ENCODE peak calls at places on chromosomes 13 and 19, in nine cellular contexts. One of them, this sample, is unnamed.
A peak's percentile ranks its signal among the peaks of the same experiment; 100 is the strongest.

GRCh38 chr13:27634791-27635190 is 13.1 kb downstream of the POLR1D start:
- DNase-seq in posterior cingulate gyrus: no peak
- DNase-seq in neural progenitor cell: no peak
- DNase-seq in stimulated activated CD4-positive, alpha-beta T cell treated with anti-CD3 and anti-CD28 coated beads, TNF-alpha, amount 100 ng/mL, for 24 hours: no peak
- DNase-seq in NCI-H1417 treated with DMSO at 0.1 percent for 48 hours: no peak
- DNase-seq in astrocyte of the cerebellum: no peak
- DNase-seq in keratinocyte: no peak
- DNase-seq in EL: no peak
- DNase-seq in activated T-cell treated with anti-CD3 and anti-CD28 coated beads for 24 hours: no peak
- DNase-seq in this sample: no peak

GRCh38 chr13:24672141-24673132 is 7.8 kb upstream of the ATP12A start:
- DNase-seq in posterior cingulate gyrus: no peak
- DNase-seq in neural progenitor cell: no peak
- DNase-seq in stimulated activated CD4-positive, alpha-beta T cell treated with anti-CD3 and anti-CD28 coated beads, TNF-alpha, amount 100 ng/mL, for 24 hours: no peak
- DNase-seq in NCI-H1417 treated with DMSO at 0.1 percent for 48 hours: no peak
- DNase-seq in astrocyte of the cerebellum: no peak
- DNase-seq in keratinocyte: no peak
- DNase-seq in EL: no peak
- DNase-seq in activated T-cell treated with anti-CD3 and anti-CD28 coated beads for 24 hours: no peak
- DNase-seq in this sample: peak; percentile 82

GRCh38 chr19:56163097-56163496 is 12.7 kb upstream of the GALP start:
- DNase-seq in posterior cingulate gyrus: no peak
- DNase-seq in neural progenitor cell: no peak
- DNase-seq in stimulated activated CD4-positive, alpha-beta T cell treated with anti-CD3 and anti-CD28 coated beads, TNF-alpha, amount 100 ng/mL, for 24 hours: no peak
- DNase-seq in NCI-H1417 treated with DMSO at 0.1 percent for 48 hours: no peak
- DNase-seq in astrocyte of the cerebellum: no peak
- DNase-seq in keratinocyte: no peak
- DNase-seq in EL: no peak
- DNase-seq in activated T-cell treated with anti-CD3 and anti-CD28 coated beads for 24 hours: no peak
- DNase-seq in this sample: no peak

GRCh38 chr19:480016-480855 is 16.1 kb upstream of the MADCAM1 start:
- DNase-seq in posterior cingulate gyrus: peak; percentile 76
- DNase-seq in neural progenitor cell: peak; percentile 84
- DNase-seq in stimulated activated CD4-positive, alpha-beta T cell treated with anti-CD3 and anti-CD28 coated beads, TNF-alpha, amount 100 ng/mL, for 24 hours: peak; percentile 11
- DNase-seq in NCI-H1417 treated with DMSO at 0.1 percent for 48 hours: no peak
- DNase-seq in astrocyte of the cerebellum: no peak
- DNase-seq in keratinocyte: no peak
- DNase-seq in EL: no peak
- DNase-seq in activated T-cell treated with anti-CD3 and anti-CD28 coated beads for 24 hours: no peak
- DNase-seq in this sample: peak; percentile 85

GRCh38 chr13:39600766-39601165 is 2.2 kb downstream of the LHFPL6 start:
- DNase-seq in posterior cingulate gyrus: peak; percentile 37
- DNase-seq in neural progenitor cell: peak; percentile 62
- DNase-seq in stimulated activated CD4-positive, alpha-beta T cell treated with anti-CD3 and anti-CD28 coated beads, TNF-alpha, amount 100 ng/mL, for 24 hours: no peak
- DNase-seq in NCI-H1417 treated with DMSO at 0.1 percent for 48 hours: no peak
- DNase-seq in astrocyte of the cerebellum: no peak
- DNase-seq in keratinocyte: no peak
- DNase-seq in EL: peak; percentile 42
- DNase-seq in activated T-cell treated with anti-CD3 and anti-CD28 coated beads for 24 hours: no peak
- DNase-seq in this sample: peak; percentile 13

GRCh38 chr19:46372901-46373572 is 26.1 kb downstream of the PPP5C start:
- DNase-seq in posterior cingulate gyrus: no peak
- DNase-seq in neural progenitor cell: peak; percentile 59
- DNase-seq in stimulated activated CD4-positive, alpha-beta T cell treated with anti-CD3 and anti-CD28 coated beads, TNF-alpha, amount 100 ng/mL, for 24 hours: no peak
- DNase-seq in NCI-H1417 treated with DMSO at 0.1 percent for 48 hours: no peak
- DNase-seq in astrocyte of the cerebellum: no peak
- DNase-seq in keratinocyte: peak; percentile 46
- DNase-seq in EL: no peak
- DNase-seq in activated T-cell treated with anti-CD3 and anti-CD28 coated beads for 24 hours: no peak
- DNase-seq in this sample: peak; percentile 33

GRCh38 chr13:59680429-59681024 is 483.2 kb downstream of the DIAPH3 start:
- DNase-seq in posterior cingulate gyrus: no peak
- DNase-seq in neural progenitor cell: peak; percentile 35
- DNase-seq in stimulated activated CD4-positive, alpha-beta T cell treated with anti-CD3 and anti-CD28 coated beads, TNF-alpha, amount 100 ng/mL, for 24 hours: no peak
- DNase-seq in NCI-H1417 treated with DMSO at 0.1 percent for 48 hours: peak; percentile 14
- DNase-seq in astrocyte of the cerebellum: peak; percentile 13
- DNase-seq in keratinocyte: no peak
- DNase-seq in EL: peak; percentile 33
- DNase-seq in activated T-cell treated with anti-CD3 and anti-CD28 coated beads for 24 hours: no peak
- DNase-seq in this sample: no peak

GRCh38 chr19:13799669-13800068 is 4.4 kb downstream of the ZSWIM4 start:
- DNase-seq in posterior cingulate gyrus: no peak
- DNase-seq in neural progenitor cell: no peak
- DNase-seq in stimulated activated CD4-positive, alpha-beta T cell treated with anti-CD3 and anti-CD28 coated beads, TNF-alpha, amount 100 ng/mL, for 24 hours: no peak
- DNase-seq in NCI-H1417 treated with DMSO at 0.1 percent for 48 hours: no peak
- DNase-seq in astrocyte of the cerebellum: no peak
- DNase-seq in keratinocyte: no peak
- DNase-seq in EL: no peak
- DNase-seq in activated T-cell treated with anti-CD3 and anti-CD28 coated beads for 24 hours: no peak
- DNase-seq in this sample: no peak

GRCh38 chr13:24217601-24218281 is 57.2 kb downstream of the SPATA13 start:
- DNase-seq in posterior cingulate gyrus: no peak
- DNase-seq in neural progenitor cell: no peak
- DNase-seq in stimulated activated CD4-positive, alpha-beta T cell treated with anti-CD3 and anti-CD28 coated beads, TNF-alpha, amount 100 ng/mL, for 24 hours: no peak
- DNase-seq in NCI-H1417 treated with DMSO at 0.1 percent for 48 hours: no peak
- DNase-seq in astrocyte of the cerebellum: no peak
- DNase-seq in keratinocyte: no peak
- DNase-seq in EL: no peak
- DNase-seq in activated T-cell treated with anti-CD3 and anti-CD28 coated beads for 24 hours: no peak
- DNase-seq in this sample: no peak

GRCh38 chr13:108533842-108534241 is 95.6 kb upstream of the MYO16 start:
- DNase-seq in posterior cingulate gyrus: no peak
- DNase-seq in neural progenitor cell: no peak
- DNase-seq in stimulated activated CD4-positive, alpha-beta T cell treated with anti-CD3 and anti-CD28 coated beads, TNF-alpha, amount 100 ng/mL, for 24 hours: no peak
- DNase-seq in NCI-H1417 treated with DMSO at 0.1 percent for 48 hours: no peak
- DNase-seq in astrocyte of the cerebellum: no peak
- DNase-seq in keratinocyte: no peak
- DNase-seq in EL: no peak
- DNase-seq in activated T-cell treated with anti-CD3 and anti-CD28 coated beads for 24 hours: no peak
- DNase-seq in this sample: no peak

GRCh38 chr13:113299951-113300350 is 2.9 kb downstream of the LAMP1 start:
- DNase-seq in posterior cingulate gyrus: no peak
- DNase-seq in neural progenitor cell: no peak
- DNase-seq in stimulated activated CD4-positive, alpha-beta T cell treated with anti-CD3 and anti-CD28 coated beads, TNF-alpha, amount 100 ng/mL, for 24 hours: no peak
- DNase-seq in NCI-H1417 treated with DMSO at 0.1 percent for 48 hours: no peak
- DNase-seq in astrocyte of the cerebellum: no peak
- DNase-seq in keratinocyte: no peak
- DNase-seq in EL: no peak
- DNase-seq in activated T-cell treated with anti-CD3 and anti-CD28 coated beads for 24 hours: no peak
- DNase-seq in this sample: no peak

GRCh38 chr13:34808649-34809048 is 133.4 kb upstream of the NBEA start:
- DNase-seq in posterior cingulate gyrus: no peak
- DNase-seq in neural progenitor cell: no peak
- DNase-seq in stimulated activated CD4-positive, alpha-beta T cell treated with anti-CD3 and anti-CD28 coated beads, TNF-alpha, amount 100 ng/mL, for 24 hours: no peak
- DNase-seq in NCI-H1417 treated with DMSO at 0.1 percent for 48 hours: no peak
- DNase-seq in astrocyte of the cerebellum: no peak
- DNase-seq in keratinocyte: no peak
- DNase-seq in EL: no peak
- DNase-seq in activated T-cell treated with anti-CD3 and anti-CD28 coated beads for 24 hours: no peak
- DNase-seq in this sample: no peak

GRCh38 chr13:24671367-24672117 is 8.7 kb upstream of the ATP12A start:
- DNase-seq in posterior cingulate gyrus: no peak
- DNase-seq in neural progenitor cell: peak; percentile 69
- DNase-seq in stimulated activated CD4-positive, alpha-beta T cell treated with anti-CD3 and anti-CD28 coated beads, TNF-alpha, amount 100 ng/mL, for 24 hours: no peak
- DNase-seq in NCI-H1417 treated with DMSO at 0.1 percent for 48 hours: no peak
- DNase-seq in astrocyte of the cerebellum: peak; percentile 51
- DNase-seq in keratinocyte: peak; percentile 85
- DNase-seq in EL: peak; percentile 81
- DNase-seq in activated T-cell treated with anti-CD3 and anti-CD28 coated beads for 24 hours: no peak
- DNase-seq in this sample: peak; percentile 82

GRCh38 chr13:75798353-75799245 is 162.5 kb downstream of the LMO7 start:
- DNase-seq in posterior cingulate gyrus: no peak
- DNase-seq in neural progenitor cell: no peak
- DNase-seq in stimulated activated CD4-positive, alpha-beta T cell treated with anti-CD3 and anti-CD28 coated beads, TNF-alpha, amount 100 ng/mL, for 24 hours: no peak
- DNase-seq in NCI-H1417 treated with DMSO at 0.1 percent for 48 hours: no peak
- DNase-seq in astrocyte of the cerebellum: no peak
- DNase-seq in keratinocyte: no peak
- DNase-seq in EL: peak; percentile 61
- DNase-seq in activated T-cell treated with anti-CD3 and anti-CD28 coated beads for 24 hours: no peak
- DNase-seq in this sample: no peak

GRCh38 chr13:38577048-38577447 is 109.8 kb upstream of the FREM2 start:
- DNase-seq in posterior cingulate gyrus: no peak
- DNase-seq in neural progenitor cell: peak; percentile 32
- DNase-seq in stimulated activated CD4-positive, alpha-beta T cell treated with anti-CD3 and anti-CD28 coated beads, TNF-alpha, amount 100 ng/mL, for 24 hours: no peak
- DNase-seq in NCI-H1417 treated with DMSO at 0.1 percent for 48 hours: no peak
- DNase-seq in astrocyte of the cerebellum: no peak
- DNase-seq in keratinocyte: no peak
- DNase-seq in EL: peak; percentile 3
- DNase-seq in activated T-cell treated with anti-CD3 and anti-CD28 coated beads for 24 hours: no peak
- DNase-seq in this sample: no peak

GRCh38 chr13:107351305-107351704 is 783.4 kb upstream of the ARGLU1 start:
- DNase-seq in posterior cingulate gyrus: no peak
- DNase-seq in neural progenitor cell: peak; percentile 34
- DNase-seq in stimulated activated CD4-positive, alpha-beta T cell treated with anti-CD3 and anti-CD28 coated beads, TNF-alpha, amount 100 ng/mL, for 24 hours: no peak
- DNase-seq in NCI-H1417 treated with DMSO at 0.1 percent for 48 hours: no peak
- DNase-seq in astrocyte of the cerebellum: no peak
- DNase-seq in keratinocyte: no peak
- DNase-seq in EL: no peak
- DNase-seq in activated T-cell treated with anti-CD3 and anti-CD28 coated beads for 24 hours: no peak
- DNase-seq in this sample: no peak

GRCh38 chr19:41915248-41916032 is 12.8 kb downstream of the ERFL start:
- DNase-seq in posterior cingulate gyrus: no peak
- DNase-seq in neural progenitor cell: no peak
- DNase-seq in stimulated activated CD4-positive, alpha-beta T cell treated with anti-CD3 and anti-CD28 coated beads, TNF-alpha, amount 100 ng/mL, for 24 hours: no peak
- DNase-seq in NCI-H1417 treated with DMSO at 0.1 percent for 48 hours: no peak
- DNase-seq in astrocyte of the cerebellum: no peak
- DNase-seq in keratinocyte: no peak
- DNase-seq in EL: no peak
- DNase-seq in activated T-cell treated with anti-CD3 and anti-CD28 coated beads for 24 hours: no peak
- DNase-seq in this sample: no peak

GRCh38 chr13:96403241-96403640 is 313.3 kb downstream of the HS6ST3 start:
- DNase-seq in posterior cingulate gyrus: peak; percentile 17
- DNase-seq in neural progenitor cell: no peak
- DNase-seq in stimulated activated CD4-positive, alpha-beta T cell treated with anti-CD3 and anti-CD28 coated beads, TNF-alpha, amount 100 ng/mL, for 24 hours: no peak
- DNase-seq in NCI-H1417 treated with DMSO at 0.1 percent for 48 hours: no peak
- DNase-seq in astrocyte of the cerebellum: no peak
- DNase-seq in keratinocyte: no peak
- DNase-seq in EL: no peak
- DNase-seq in activated T-cell treated with anti-CD3 and anti-CD28 coated beads for 24 hours: no peak
- DNase-seq in this sample: no peak

GRCh38 chr19:6021878-6022569 is 44.1 kb upstream of the RANBP3 start:
- DNase-seq in posterior cingulate gyrus: peak; percentile 77
- DNase-seq in neural progenitor cell: peak; percentile 94
- DNase-seq in stimulated activated CD4-positive, alpha-beta T cell treated with anti-CD3 and anti-CD28 coated beads, TNF-alpha, amount 100 ng/mL, for 24 hours: peak; percentile 59
- DNase-seq in NCI-H1417 treated with DMSO at 0.1 percent for 48 hours: no peak
- DNase-seq in astrocyte of the cerebellum: peak; percentile 46
- DNase-seq in keratinocyte: no peak
- DNase-seq in EL: peak; percentile 66
- DNase-seq in activated T-cell treated with anti-CD3 and anti-CD28 coated beads for 24 hours: peak; percentile 74
- DNase-seq in this sample: peak; percentile 87

GRCh38 chr19:5296021-5296420 is 44.6 kb downstream of the PTPRS start:
- DNase-seq in posterior cingulate gyrus: no peak
- DNase-seq in neural progenitor cell: no peak
- DNase-seq in stimulated activated CD4-positive, alpha-beta T cell treated with anti-CD3 and anti-CD28 coated beads, TNF-alpha, amount 100 ng/mL, for 24 hours: no peak
- DNase-seq in NCI-H1417 treated with DMSO at 0.1 percent for 48 hours: no peak
- DNase-seq in astrocyte of the cerebellum: no peak
- DNase-seq in keratinocyte: no peak
- DNase-seq in EL: no peak
- DNase-seq in activated T-cell treated with anti-CD3 and anti-CD28 coated beads for 24 hours: no peak
- DNase-seq in this sample: no peak

GRCh38 chr13:106680796-106681482 is 113.0 kb upstream of the ARGLU1 start:
- DNase-seq in posterior cingulate gyrus: peak; percentile 39
- DNase-seq in neural progenitor cell: peak; percentile 94
- DNase-seq in stimulated activated CD4-positive, alpha-beta T cell treated with anti-CD3 and anti-CD28 coated beads, TNF-alpha, amount 100 ng/mL, for 24 hours: no peak
- DNase-seq in NCI-H1417 treated with DMSO at 0.1 percent for 48 hours: no peak
- DNase-seq in astrocyte of the cerebellum: no peak
- DNase-seq in keratinocyte: no peak
- DNase-seq in EL: no peak
- DNase-seq in activated T-cell treated with anti-CD3 and anti-CD28 coated beads for 24 hours: no peak
- DNase-seq in this sample: no peak

GRCh38 chr13:48266967-48267639 is 34.1 kb downstream of the ITM2B start:
- DNase-seq in posterior cingulate gyrus: no peak
- DNase-seq in neural progenitor cell: no peak
- DNase-seq in stimulated activated CD4-positive, alpha-beta T cell treated with anti-CD3 and anti-CD28 coated beads, TNF-alpha, amount 100 ng/mL, for 24 hours: no peak
- DNase-seq in NCI-H1417 treated with DMSO at 0.1 percent for 48 hours: no peak
- DNase-seq in astrocyte of the cerebellum: no peak
- DNase-seq in keratinocyte: no peak
- DNase-seq in EL: peak; percentile 24
- DNase-seq in activated T-cell treated with anti-CD3 and anti-CD28 coated beads for 24 hours: no peak
- DNase-seq in this sample: no peak

GRCh38 chr13:45258339-45258685 is 57.5 kb upstream of the KCTD4 start:
- DNase-seq in posterior cingulate gyrus: no peak
- DNase-seq in neural progenitor cell: no peak
- DNase-seq in stimulated activated CD4-positive, alpha-beta T cell treated with anti-CD3 and anti-CD28 coated beads, TNF-alpha, amount 100 ng/mL, for 24 hours: no peak
- DNase-seq in NCI-H1417 treated with DMSO at 0.1 percent for 48 hours: no peak
- DNase-seq in astrocyte of the cerebellum: no peak
- DNase-seq in keratinocyte: no peak
- DNase-seq in EL: no peak
- DNase-seq in activated T-cell treated with anti-CD3 and anti-CD28 coated beads for 24 hours: no peak
- DNase-seq in this sample: no peak

GRCh38 chr19:8323781-8324185 is 2.5 kb downstream of the RPS28 start:
- DNase-seq in posterior cingulate gyrus: no peak
- DNase-seq in neural progenitor cell: no peak
- DNase-seq in stimulated activated CD4-positive, alpha-beta T cell treated with anti-CD3 and anti-CD28 coated beads, TNF-alpha, amount 100 ng/mL, for 24 hours: no peak
- DNase-seq in NCI-H1417 treated with DMSO at 0.1 percent for 48 hours: no peak
- DNase-seq in astrocyte of the cerebellum: no peak
- DNase-seq in keratinocyte: no peak
- DNase-seq in EL: no peak
- DNase-seq in activated T-cell treated with anti-CD3 and anti-CD28 coated beads for 24 hours: no peak
- DNase-seq in this sample: no peak

GRCh38 chr13:108349269-108349668 is 79.8 kb downstream of the TNFSF13B start:
- DNase-seq in posterior cingulate gyrus: no peak
- DNase-seq in neural progenitor cell: no peak
- DNase-seq in stimulated activated CD4-positive, alpha-beta T cell treated with anti-CD3 and anti-CD28 coated beads, TNF-alpha, amount 100 ng/mL, for 24 hours: no peak
- DNase-seq in NCI-H1417 treated with DMSO at 0.1 percent for 48 hours: no peak
- DNase-seq in astrocyte of the cerebellum: no peak
- DNase-seq in keratinocyte: no peak
- DNase-seq in EL: no peak
- DNase-seq in activated T-cell treated with anti-CD3 and anti-CD28 coated beads for 24 hours: no peak
- DNase-seq in this sample: no peak

GRCh38 chr13:26050568-26051230 is 1.1 kb downstream of the SHISA2 start:
- DNase-seq in posterior cingulate gyrus: peak; percentile 28
- DNase-seq in neural progenitor cell: peak; percentile 77
- DNase-seq in stimulated activated CD4-positive, alpha-beta T cell treated with anti-CD3 and anti-CD28 coated beads, TNF-alpha, amount 100 ng/mL, for 24 hours: no peak
- DNase-seq in NCI-H1417 treated with DMSO at 0.1 percent for 48 hours: no peak
- DNase-seq in astrocyte of the cerebellum: no peak
- DNase-seq in keratinocyte: no peak
- DNase-seq in EL: peak; percentile 7
- DNase-seq in activated T-cell treated with anti-CD3 and anti-CD28 coated beads for 24 hours: no peak
- DNase-seq in this sample: peak; percentile 91

GRCh38 chr19:52336976-52337375 is 933 bp downstream of the ZNF610 start:
- DNase-seq in posterior cingulate gyrus: no peak
- DNase-seq in neural progenitor cell: peak; percentile 26
- DNase-seq in stimulated activated CD4-positive, alpha-beta T cell treated with anti-CD3 and anti-CD28 coated beads, TNF-alpha, amount 100 ng/mL, for 24 hours: no peak
- DNase-seq in NCI-H1417 treated with DMSO at 0.1 percent for 48 hours: no peak
- DNase-seq in astrocyte of the cerebellum: no peak
- DNase-seq in keratinocyte: no peak
- DNase-seq in EL: peak; percentile 4
- DNase-seq in activated T-cell treated with anti-CD3 and anti-CD28 coated beads for 24 hours: no peak
- DNase-seq in this sample: peak; percentile 53

GRCh38 chr19:5826531-5827341 is 12.8 kb downstream of the FUT6 start:
- DNase-seq in posterior cingulate gyrus: no peak
- DNase-seq in neural progenitor cell: peak; percentile 82
- DNase-seq in stimulated activated CD4-positive, alpha-beta T cell treated with anti-CD3 and anti-CD28 coated beads, TNF-alpha, amount 100 ng/mL, for 24 hours: no peak
- DNase-seq in NCI-H1417 treated with DMSO at 0.1 percent for 48 hours: peak; percentile 85
- DNase-seq in astrocyte of the cerebellum: no peak
- DNase-seq in keratinocyte: no peak
- DNase-seq in EL: peak; percentile 46
- DNase-seq in activated T-cell treated with anti-CD3 and anti-CD28 coated beads for 24 hours: no peak
- DNase-seq in this sample: peak; percentile 83

GRCh38 chr19:36418287-36419001 is at the start of gene ZFP82:
- DNase-seq in posterior cingulate gyrus: peak; percentile 76
- DNase-seq in neural progenitor cell: peak; percentile 95
- DNase-seq in stimulated activated CD4-positive, alpha-beta T cell treated with anti-CD3 and anti-CD28 coated beads, TNF-alpha, amount 100 ng/mL, for 24 hours: peak; percentile 67
- DNase-seq in NCI-H1417 treated with DMSO at 0.1 percent for 48 hours: peak; percentile 46
- DNase-seq in astrocyte of the cerebellum: peak; percentile 35
- DNase-seq in keratinocyte: no peak
- DNase-seq in EL: peak; percentile 82
- DNase-seq in activated T-cell treated with anti-CD3 and anti-CD28 coated beads for 24 hours: peak; percentile 76
- DNase-seq in this sample: peak; percentile 87

GRCh38 chr19:6802336-6803035 is 30.0 kb downstream of the VAV1 start:
- DNase-seq in posterior cingulate gyrus: peak; percentile 7
- DNase-seq in neural progenitor cell: peak; percentile 7
- DNase-seq in stimulated activated CD4-positive, alpha-beta T cell treated with anti-CD3 and anti-CD28 coated beads, TNF-alpha, amount 100 ng/mL, for 24 hours: peak; percentile 41
- DNase-seq in NCI-H1417 treated with DMSO at 0.1 percent for 48 hours: no peak
- DNase-seq in astrocyte of the cerebellum: no peak
- DNase-seq in keratinocyte: no peak
- DNase-seq in EL: peak; percentile 33
- DNase-seq in activated T-cell treated with anti-CD3 and anti-CD28 coated beads for 24 hours: peak; percentile 66
- DNase-seq in this sample: no peak

GRCh38 chr13:76693086-76693485 is 193.1 kb downstream of the KCTD12 start:
- DNase-seq in posterior cingulate gyrus: no peak
- DNase-seq in neural progenitor cell: no peak
- DNase-seq in stimulated activated CD4-positive, alpha-beta T cell treated with anti-CD3 and anti-CD28 coated beads, TNF-alpha, amount 100 ng/mL, for 24 hours: no peak
- DNase-seq in NCI-H1417 treated with DMSO at 0.1 percent for 48 hours: no peak
- DNase-seq in astrocyte of the cerebellum: no peak
- DNase-seq in keratinocyte: no peak
- DNase-seq in EL: no peak
- DNase-seq in activated T-cell treated with anti-CD3 and anti-CD28 coated beads for 24 hours: no peak
- DNase-seq in this sample: no peak

This sample was measured in WERI-Rb-1.